ENCODE peak calls at places on chromosomes 16 and 17, in ten cellular contexts. J, G, D, S, K, M, B, Y, Z and T are unnamed samples.
A peak's percentile ranks its signal among the peaks of the same experiment; 100 is the strongest.

GRCh38 chr16:11224894-11225676 is 30.9 kb downstream of the SOCS1 start:
- DNase-seq in K (no peak), D (no peak), S (no peak), Y (peak; percentile 82), J (no peak), M (no peak), Z (no peak), B (no peak), G (no peak), T (no peak)

GRCh38 chr17:72778161-72779151 is 314.0 kb downstream of the SLC39A11 start:
- DNase-seq in J (no peak), G (no peak), K (no peak), Z (no peak), D (no peak), S (no peak), M (no peak), B (no peak), Y (no peak), T (no peak)

GRCh38 chr16:88383401-88384221 is 852 bp downstream of the ZNF469 start:
- DNase-seq in M (peak; percentile 67), K (peak; percentile 72), D (peak; percentile 45), Z (no peak), J (peak; percentile 72), Y (no peak), S (peak; percentile 58), B (peak; percentile 51), G (no peak), T (no peak)

GRCh38 chr17:55710410-55710809 is 12.3 kb downstream of the TMEM100 start:
- DNase-seq in Y (no peak), B (peak; percentile 35), K (peak; percentile 22), G (no peak), J (no peak), M (no peak), Z (no peak), D (no peak), S (peak; percentile 43), T (no peak)

GRCh38 chr16:27417047-27417671 is 15.2 kb downstream of the IL21R start:
- DNase-seq in J (no peak), D (no peak), G (no peak), B (no peak), Z (no peak), Y (no peak), S (no peak), M (no peak), K (no peak), T (no peak)

GRCh38 chr16:15509051-15509592 is 74.7 kb downstream of the BMERB1 start:
- DNase-seq in S (no peak), Y (no peak), K (peak; percentile 50), B (no peak), J (no peak), G (no peak), Z (no peak), D (no peak), M (no peak), T (no peak)

GRCh38 chr16:51932317-51932716 is 614.6 kb downstream of the TOX3 start:
- DNase-seq in G (no peak), K (no peak), D (no peak), J (no peak), Y (no peak), Z (no peak), S (no peak), B (no peak), M (no peak), T (no peak)

GRCh38 chr17:82193520-82194236 is 19.0 kb downstream of the CCDC57 start:
- DNase-seq in Y (no peak), M (no peak), D (no peak), G (no peak), J (no peak), K (no peak), Z (no peak), B (no peak), S (no peak), T (no peak)

GRCh38 chr17:57868007-57868774 is 18.3 kb upstream of the MRPS23 start:
- DNase-seq in J (peak; percentile 92), M (peak; percentile 52), Z (peak; percentile 76), Y (peak; percentile 60), S (peak; percentile 94), D (peak; percentile 94), G (peak; percentile 28), K (peak; percentile 96), B (peak; percentile 90), T (peak; percentile 71)
- TF ChIP-seq CTCF in J (peak; percentile 50), M (no peak), Z (peak; percentile 55), Y (no peak), S (peak; percentile 46), D (peak; percentile 52), G (peak; percentile 6), K (peak; percentile 78), B (peak; percentile 52), T (peak; percentile 58)

DNA sequence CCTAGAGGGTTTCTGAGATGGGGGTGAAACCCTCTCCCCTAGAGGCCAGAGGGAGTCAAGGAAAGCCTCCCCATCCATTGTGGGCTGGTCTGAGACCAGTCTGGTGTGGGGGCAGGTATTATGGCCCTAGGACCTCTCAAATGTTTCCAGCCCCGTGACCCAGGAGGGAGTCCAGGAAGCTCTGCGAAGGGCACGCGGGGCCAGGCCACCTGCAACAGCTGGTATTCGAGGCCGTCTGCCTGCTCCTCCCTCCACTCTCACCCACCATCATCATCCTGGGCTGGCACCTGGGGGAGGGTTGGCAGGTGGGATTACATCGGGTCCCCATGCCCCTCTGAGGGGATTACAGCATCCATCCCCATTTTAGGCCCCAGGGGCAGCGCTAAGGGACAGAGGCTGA is 38.1 kb upstream of the DLX4 start:
- DNase-seq in M (no peak), Z (no peak), K (no peak), S (no peak), Y (no peak), G (no peak), J (no peak), D (no peak), B (no peak), T (no peak)
- TF ChIP-seq CTCF in M (no peak), Z (no peak), K (no peak), S (no peak), Y (no peak), G (no peak), J (no peak), D (no peak), B (no peak), T (no peak)

GRCh38 chr16:22739077-22739476 is 74.9 kb upstream of the HS3ST2 start:
- DNase-seq in J (no peak), D (no peak), Y (no peak), B (no peak), Z (no peak), S (no peak), K (no peak), M (no peak), G (no peak), T (no peak)

GRCh38 chr16:22732959-22733358 is 81.0 kb upstream of the HS3ST2 start:
- DNase-seq in Y (no peak), B (no peak), M (no peak), S (no peak), K (no peak), D (no peak), G (no peak), Z (no peak), J (no peak), T (no peak)

GRCh38 chr16:22732315-22732840 is 81.6 kb upstream of the HS3ST2 start:
- DNase-seq in D (no peak), J (no peak), S (no peak), Y (no peak), G (no peak), B (no peak), Z (no peak), M (no peak), K (no peak), T (no peak)

GRCh38 chr16:22734313-22734869 is 79.6 kb upstream of the HS3ST2 start:
- DNase-seq in S (no peak), M (no peak), B (no peak), D (no peak), G (no peak), Y (no peak), Z (no peak), K (no peak), J (no peak), T (no peak)

DNA sequence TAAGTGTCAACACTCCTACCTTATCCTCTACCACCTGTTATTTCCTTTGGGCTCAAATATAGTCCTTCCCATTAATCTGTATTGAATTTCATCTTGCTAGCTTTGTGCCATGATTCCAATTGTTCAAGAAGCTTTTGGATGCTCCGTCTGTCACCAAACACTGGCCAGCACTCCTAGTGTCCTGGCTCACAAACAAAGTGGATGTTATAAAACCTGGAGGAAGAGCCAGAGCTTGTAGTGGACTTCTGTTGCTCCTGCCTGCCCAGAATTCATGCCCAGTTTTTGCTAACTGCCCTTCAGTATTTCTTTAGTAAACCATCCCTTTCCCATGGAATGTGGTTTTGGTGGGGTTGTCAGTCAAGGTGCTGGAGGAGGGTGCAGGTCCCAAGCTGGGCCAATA is 77.2 kb upstream of the HS3ST2 start:
- DNase-seq in G (no peak), Y (no peak), M (no peak), B (no peak), K (peak; percentile 49), J (no peak), Z (no peak), D (no peak), S (no peak), T (no peak)
- TF ChIP-seq CTCF in G (no peak), Y (no peak), M (no peak), B (no peak), K (no peak), J (no peak), Z (no peak), D (no peak), S (no peak), T (no peak)

GRCh38 chr17:2024572-2025219 is 438 bp downstream of the RTN4RL1 start:
- DNase-seq in J (peak; percentile 44), Y (no peak), M (no peak), B (no peak), S (no peak), K (peak; percentile 85), G (no peak), D (no peak), Z (no peak), T (no peak)

GRCh38 chr17:2023692-2024571 is 1.2 kb downstream of the RTN4RL1 start:
- DNase-seq in B (no peak), S (peak; percentile 60), G (peak; percentile 40), K (peak; percentile 97), M (peak; percentile 16), Z (no peak), Y (peak; percentile 53), D (peak; percentile 84), J (peak; percentile 64), T (no peak)

GRCh38 chr17:2025220-2025621 is at the start of gene RTN4RL1:
- DNase-seq in Y (peak; percentile 78), S (peak; percentile 68), J (peak; percentile 80), Z (no peak), B (no peak), D (peak; percentile 74), M (peak; percentile 27), K (peak; percentile 90), G (peak; percentile 54), T (no peak)

GRCh38 chr17:2027528-2028233 is 2.3 kb upstream of the DPH1 start:
- DNase-seq in D (no peak), G (no peak), S (no peak), M (no peak), B (no peak), J (no peak), Z (no peak), K (no peak), Y (no peak), T (no peak)

DNA sequence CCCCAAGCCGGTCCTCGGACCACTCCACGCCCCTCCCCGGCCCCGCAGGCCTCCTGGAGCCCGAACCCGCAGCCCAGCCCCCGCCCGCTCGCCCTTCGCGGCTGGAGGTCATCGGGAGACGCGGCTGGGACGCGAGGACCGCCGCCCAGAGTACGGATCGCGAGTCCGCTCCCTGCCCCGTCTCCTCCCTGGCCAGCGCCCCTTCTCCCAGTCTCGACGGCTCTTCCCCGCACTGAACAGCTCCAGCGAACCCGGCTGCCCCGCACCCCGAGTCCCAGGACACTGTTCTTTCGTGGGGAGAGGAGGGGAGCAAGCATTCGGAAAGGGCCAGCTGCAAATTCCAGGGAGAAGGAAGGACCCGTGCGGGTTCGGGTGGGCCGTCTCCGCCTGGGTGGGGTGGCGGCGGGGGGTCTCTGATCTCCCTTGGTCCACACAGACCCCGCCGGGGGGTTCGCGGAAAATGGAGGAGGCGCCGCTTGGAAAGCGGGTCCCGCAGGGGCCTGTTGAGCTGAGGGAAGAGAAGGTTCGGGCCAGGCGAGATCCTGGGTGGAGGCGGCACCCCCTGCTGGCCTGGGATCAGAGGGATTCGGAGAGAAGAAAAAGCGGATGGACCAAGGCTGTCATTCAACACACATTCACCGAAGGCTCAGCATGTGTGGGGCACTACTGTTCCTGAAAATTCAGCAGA is 632 bp upstream of the RTN4RL1 start:
- DNase-seq in Z (no peak), K (peak; percentile 92), M (peak; percentile 74), J (peak; percentile 84), G (peak; percentile 68), B (no peak), D (peak; percentile 82), S (peak; percentile 72), Y (no peak), T (no peak)
- TF ChIP-seq CTCF in Z (peak; percentile 56), K (peak; percentile 77), M (peak; percentile 54), J (peak; percentile 90), G (peak; percentile 63), B (peak; percentile 82), D (peak; percentile 86), S (peak; percentile 72), Y (peak; percentile 32), T (peak; percentile 85)